ENCODE peak calls at places on chromosomes 6 and 20, in nine cellular contexts. S, P, V, W, Y, U, X, H and A are unnamed samples. For H3K36me3, the result is how much of the 10 kb centered on the place peaks cover.

GRCh38 chr6:62446647-62447316 is 160.8 kb upstream of the KHDRBS2 start:
- DNase-seq in S (no peak), P (no peak), Y (no peak), U (no peak), W (no peak), V (no peak), H (no peak), X (no peak), A (no peak)

GRCh38 chr20:846894-847278 is 13.4 kb downstream of the FAM110A start:
- DNase-seq in P (no peak), H (no peak), V (no peak), W (no peak), U (no peak), S (no peak), X (no peak), Y (peak), A (no peak)

GRCh38 chr6:47134476-47135189 is 92.5 kb upstream of the ADGRF1 start:
- DNase-seq in X (no peak), S (peak), H (no peak), W (peak), Y (no peak), V (no peak), P (no peak), U (no peak), A (no peak)

GRCh38 chr6:41367700-41368099 is 32.3 kb downstream of the NCR2 start:
- DNase-seq in H (peak), P (no peak), S (peak), X (no peak), W (peak), Y (peak), V (peak), U (peak), A (peak)

GRCh38 chr6:106549521-106549920 is 79.8 kb downstream of the RTN4IP1 start:
- DNase-seq in V (no peak), X (no peak), P (no peak), Y (no peak), W (no peak), U (no peak), H (no peak), S (no peak), A (no peak)

GRCh38 chr6:123803862-123804681 is at the start of gene NKAIN2:
- DNase-seq in V (peak), Y (no peak), S (no peak), W (no peak), H (peak), X (no peak), P (no peak), U (peak), A (no peak)

GRCh38 chr6:56851104-56851503 is 103.8 kb upstream of the BEND6 start:
- DNase-seq in U (peak), P (no peak), H (no peak), W (no peak), V (no peak), Y (no peak), S (no peak), X (peak), A (no peak)

GRCh38 chr20:6311841-6312655 is 189.2 kb upstream of the FERMT1 start:
- DNase-seq in P (no peak), Y (no peak), U (no peak), V (no peak), W (no peak), S (peak), H (no peak), X (no peak), A (no peak)

GRCh38 chr6:78530208-78530607 is 337.1 kb upstream of the IRAK1BP1 start:
- DNase-seq in P (no peak), Y (no peak), V (no peak), S (no peak), H (no peak), W (no peak), X (no peak), U (peak), A (no peak)

GRCh38 chr6:45737331-45738056 is 278.2 kb downstream of the CLIC5 start:
- DNase-seq in V (no peak), S (no peak), Y (no peak), H (no peak), U (no peak), P (no peak), X (no peak), W (no peak), A (no peak)

GRCh38 chr6:131923356-131923755 is 27.8 kb downstream of the CCN2 start:
- DNase-seq in V (peak), W (peak), H (peak), Y (peak), P (peak), U (peak), X (no peak), S (peak), A (peak)

GRCh38 chr6:139509167-139509566 is 134.7 kb upstream of the CITED2 start:
- DNase-seq in H (no peak), X (no peak), P (no peak), V (no peak), U (no peak), Y (no peak), W (no peak), S (no peak), A (no peak)

GRCh38 chr6:5782783-5783567 is 223.8 kb downstream of the NRN1 start:
- DNase-seq in Y (no peak), W (no peak), X (no peak), U (peak), S (no peak), P (no peak), H (peak), V (no peak), A (peak)

GRCh38 chr6:74044417-74045096 is 348.6 kb downstream of the CD109 start:
- DNase-seq in H (peak), X (no peak), Y (no peak), W (no peak), S (peak), U (no peak), V (no peak), P (no peak), A (no peak)

GRCh38 chr6:45930419-45931059 is 85.1 kb downstream of the CLIC5 start:
- DNase-seq in H (peak), W (peak), V (peak), Y (peak), S (peak), U (peak), X (peak), P (peak), A (peak)

GRCh38 chr6:112881027-112881426 is 533.9 kb downstream of the RFPL4B start:
- DNase-seq in V (no peak), H (no peak), X (no peak), W (no peak), P (no peak), U (no peak), Y (no peak), S (no peak), A (no peak)

GRCh38 chr6:82458147-82458546 is 94.5 kb downstream of the TPBG start:
- DNase-seq in H (no peak), Y (no peak), P (no peak), V (no peak), S (peak), W (no peak), X (no peak), U (no peak), A (no peak)

GRCh38 chr20:9147553-9148024 is 78.7 kb downstream of the PLCB4 start:
- DNase-seq in H (no peak), U (no peak), S (peak), V (no peak), Y (no peak), P (no peak), W (no peak), X (no peak), A (no peak)

GRCh38 chr6:110270166-110270565 is 88.0 kb downstream of the METTL24 start:
- DNase-seq in S (no peak), P (no peak), W (no peak), U (peak), H (no peak), V (no peak), X (no peak), Y (no peak), A (no peak)

GRCh38 chr6:139909992-139910391 is 535.5 kb upstream of the CITED2 start:
- DNase-seq in X (no peak), H (no peak), S (peak), U (no peak), V (no peak), W (no peak), Y (no peak), P (no peak), A (no peak)

GRCh38 chr20:1478566-1478965 is 11.9 kb upstream of the NSFL1C start:
- DNase-seq in P (no peak), U (no peak), V (no peak), Y (no peak), X (no peak), S (peak), W (peak), H (no peak), A (no peak)

GRCh38 chr6:159720708-159721107 is 6.6 kb upstream of the WTAP start:
- DNase-seq in Y (peak), P (no peak), U (peak), H (no peak), V (no peak), X (no peak), S (peak), W (peak), A (peak)

GRCh38 chr6:135191508-135192255 is 10.6 kb downstream of the MYB start:
- DNase-seq in U (no peak), S (no peak), P (no peak), V (no peak), H (no peak), Y (peak), X (no peak), W (no peak), A (no peak)

GRCh38 chr6:163565140-163565539 is 150.6 kb downstream of the QKI start:
- DNase-seq in X (no peak), Y (no peak), H (no peak), P (no peak), V (no peak), W (no peak), S (no peak), U (no peak), A (no peak)

GRCh38 chr6:144582939-144583613 is 297.9 kb downstream of the UTRN start:
- DNase-seq in S (no peak), P (peak), U (peak), W (no peak), V (peak), Y (peak), X (no peak), H (peak), A (peak)

GRCh38 chr6:153511896-153512496 is 380.9 kb upstream of the RGS17 start:
- DNase-seq in W (peak), Y (peak), S (peak), U (peak), X (no peak), P (no peak), H (no peak), V (no peak), A (no peak)

GRCh38 chr20:57398231-57398821 is 7.1 kb downstream of the RBM38 start:
- DNase-seq in H (peak), U (no peak), V (no peak), S (no peak), X (peak), W (no peak), Y (peak), P (no peak), A (peak)

GRCh38 chr20:53656653-53657288 is 63.1 kb upstream of the ZNF217 start:
- DNase-seq in S (peak), X (no peak), W (no peak), P (no peak), V (no peak), U (no peak), Y (no peak), H (no peak), A (no peak)

GRCh38 chr6:55448446-55448845 is 121.2 kb downstream of the GFRAL start:
- DNase-seq in W (no peak), Y (no peak), P (no peak), S (no peak), H (no peak), U (no peak), V (no peak), X (no peak), A (no peak)

GRCh38 chr20:20520776-20521175 is 152.9 kb downstream of the INSM1 start:
- DNase-seq in W (no peak), U (no peak), S (peak), X (no peak), H (no peak), P (no peak), Y (no peak), V (no peak), A (no peak)

GRCh38 chr6:124490123-124490522 is 472.1 kb upstream of the RNF217 start:
- DNase-seq in W (no peak), U (no peak), V (no peak), Y (no peak), X (no peak), P (no peak), S (peak), H (no peak), A (no peak)

GRCh38 chr6:98921038-98921437 is 26.7 kb downstream of the FBXL4 start:
- DNase-seq in P (no peak), H (no peak), W (no peak), S (no peak), X (no peak), V (no peak), U (no peak), Y (no peak), A (no peak)

GRCh38 chr6:170480045-170480714 is 72.9 kb downstream of the PSMB1 start:
- DNase-seq in H (peak), P (no peak), S (no peak), U (peak), X (no peak), V (no peak), Y (no peak), W (no peak), A (peak)

GRCh38 chr20:59007758-59008511 is 881 bp upstream of the CTSZ start:
- DNase-seq in Y (peak), U (peak), H (peak), P (peak), V (no peak), W (no peak), S (no peak), X (peak), A (no peak)

GRCh38 chr20:35007891-35008290 is 52.2 kb downstream of the MYH7B start:
- DNase-seq in U (peak), V (no peak), Y (no peak), W (no peak), P (no peak), X (peak), H (no peak), S (no peak), A (peak)

GRCh38 chr6:71289039-71289801 is 609 bp downstream of the OGFRL1 start:
- DNase-seq in W (no peak), S (peak), P (no peak), Y (peak), H (no peak), U (peak), V (peak), X (peak), A (peak)
- H3K36me3 ChIP-seq in W (under half), S (under half), P (under half), Y (under half), H (under half), U (under half), V (under half), X (under half), A (under half)

GRCh38 chr6:127561660-127562059 is 15.3 kb upstream of the C6orf58 start:
- DNase-seq in Y (no peak), S (peak), V (no peak), X (no peak), U (no peak), W (peak), P (no peak), H (no peak), A (no peak)
- H3K36me3 ChIP-seq in Y (under half), S (under half), V (under half), X (under half), U (under half), W (under half), P (under half), H (under half), A (under half)

DNA sequence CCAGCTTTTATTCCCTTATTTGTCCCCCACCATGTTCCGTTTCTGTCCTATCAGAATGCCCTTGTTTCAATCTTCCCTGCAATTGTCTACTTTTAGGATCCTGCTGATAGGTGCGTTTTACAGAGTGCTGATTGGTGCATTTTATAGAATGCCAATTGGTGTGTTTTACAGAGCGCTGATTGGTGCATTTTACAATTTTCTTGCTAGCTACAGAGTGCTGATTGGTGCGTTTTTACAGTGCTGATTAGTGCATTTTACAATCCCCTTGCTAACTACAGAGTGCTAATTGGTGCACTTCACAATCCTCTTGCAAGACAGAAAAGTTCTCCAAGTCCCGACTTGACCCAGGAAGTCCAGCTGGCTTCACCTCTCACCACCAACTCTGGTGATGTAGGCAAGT is 161.6 kb upstream of the CDYL start:
- DNase-seq in P (no peak), S (no peak), W (no peak), X (no peak), V (no peak), H (no peak), Y (no peak), U (no peak), A (no peak)
- H3K36me3 ChIP-seq in P (under half), S (under half), W (under half), X (under half), V (under half), H (under half), Y (under half), U (under half), A (under half)

GRCh38 chr20:62303049-62303326 is 191 bp downstream of the ADRM1 start:
- DNase-seq in Y (no peak), H (no peak), P (no peak), V (no peak), X (no peak), W (no peak), S (no peak), U (no peak), A (no peak)

GRCh38 chr20:62303327-62304226 is 780 bp downstream of the ADRM1 start:
- DNase-seq in P (no peak), V (no peak), Y (peak), H (no peak), X (no peak), S (peak), U (no peak), W (no peak), A (no peak)

GRCh38 chr20:62305765-62306431 is 3.1 kb downstream of the ADRM1 start:
- DNase-seq in W (no peak), P (no peak), V (no peak), H (no peak), X (no peak), S (peak), Y (no peak), U (no peak), A (no peak)

GRCh38 chr20:62305149-62305764 is 2.5 kb downstream of the ADRM1 start:
- DNase-seq in U (no peak), W (no peak), H (no peak), V (no peak), X (no peak), P (no peak), Y (no peak), S (peak), A (peak)

DNA sequence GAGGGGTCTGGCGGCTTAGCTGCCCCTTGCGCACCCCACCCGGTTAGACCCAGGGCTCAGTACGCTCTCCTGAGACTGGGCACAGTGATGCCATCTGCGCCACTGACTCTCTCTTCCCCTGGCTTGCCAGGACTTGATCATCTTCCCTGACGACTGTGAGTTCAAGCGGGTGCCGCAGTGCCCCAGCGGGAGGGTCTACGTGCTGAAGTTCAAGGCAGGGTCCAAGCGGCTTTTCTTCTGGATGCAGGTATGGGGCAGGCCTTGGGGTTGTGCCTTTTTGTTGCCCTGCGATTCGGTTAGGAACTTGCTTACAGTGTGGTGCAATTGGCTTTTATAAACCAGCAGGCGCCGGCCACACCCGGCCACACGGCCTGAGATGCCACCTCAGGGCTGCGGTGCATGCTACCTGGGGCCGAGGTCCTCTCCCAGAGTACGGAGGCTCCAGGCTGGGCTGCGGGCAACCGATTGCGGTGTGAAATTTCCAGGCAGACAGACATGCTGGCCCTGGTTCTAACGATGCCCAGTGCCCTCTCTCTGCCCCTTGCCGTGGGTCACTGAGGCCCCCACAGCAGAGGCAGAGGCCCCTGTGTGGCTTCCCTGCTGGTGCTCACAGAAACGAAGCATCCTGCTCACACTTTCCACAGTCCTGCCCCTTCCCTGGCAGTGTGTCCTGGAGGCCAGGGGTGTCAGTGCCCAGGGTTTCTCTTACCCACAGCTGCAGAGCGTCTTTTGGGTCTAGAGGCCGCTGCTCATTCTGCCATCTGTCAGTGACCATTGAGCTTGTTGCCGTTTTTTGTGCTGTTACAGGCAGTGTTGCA is 1.7 kb downstream of the ADRM1 start:
- DNase-seq in W (no peak), S (peak), V (no peak), Y (no peak), U (no peak), X (no peak), H (no peak), P (no peak), A (no peak)
- H3K36me3 ChIP-seq in W (half or more), S (under half), V (under half), Y (half or more), U (under half), X (under half), H (half or more), P (half or more), A (under half)

DNA sequence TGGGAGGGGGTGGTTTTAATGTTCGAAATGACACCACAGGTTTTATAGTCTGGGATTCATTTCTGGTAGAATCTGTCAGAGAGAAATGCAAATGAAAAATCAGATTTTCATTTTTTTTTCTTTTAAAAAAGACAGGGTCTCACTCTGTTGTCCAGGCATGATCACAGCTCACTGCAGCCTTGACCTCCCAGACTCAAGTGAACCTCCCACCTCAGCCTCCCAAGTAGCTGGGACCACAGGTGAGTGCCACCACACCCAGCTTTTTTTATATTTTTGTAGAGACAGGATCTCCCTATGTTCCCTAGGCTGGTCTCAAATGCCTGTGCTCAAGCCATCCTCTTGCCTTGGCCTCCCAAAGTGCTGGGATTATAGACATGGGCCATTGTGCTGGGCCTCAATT is 2.4 kb upstream of the ADNP start:
- DNase-seq in W (no peak), S (no peak), Y (no peak), X (no peak), H (no peak), P (no peak), U (no peak), V (no peak), A (no peak)
- H3K36me3 ChIP-seq in W (under half), S (under half), Y (half or more), X (under half), H (half or more), P (under half), U (half or more), V (under half), A (under half)